ENCODE peak calls at places on chromosomes 6 and 20, in nine cellular contexts. One of them, this sample, is unnamed.

GRCh38 chr6:75376347-75377024 is 91.9 kb upstream of the TMEM30A start:
- DNase-seq in HL-60: no peak
- DNase-seq in SK-N-SH: no peak
- DNase-seq in HCT116: no peak
- DNase-seq in HepG2: no peak
- DNase-seq in K562: no peak
- DNase-seq in A549: peak; percentile 10
- DNase-seq in Panc1: no peak
- DNase-seq in GM12878: no peak
- DNase-seq in this sample: no peak

GRCh38 chr20:48331518-48332286 is 496.1 kb downstream of the PREX1 start:
- DNase-seq in HL-60: no peak
- DNase-seq in SK-N-SH: no peak
- DNase-seq in HCT116: no peak
- DNase-seq in HepG2: no peak
- DNase-seq in K562: no peak
- DNase-seq in A549: no peak
- DNase-seq in Panc1: no peak
- DNase-seq in GM12878: no peak
- DNase-seq in this sample: no peak

GRCh38 chr20:7971536-7972285 is 31.5 kb upstream of the HAO1 start:
- DNase-seq in HL-60: no peak
- DNase-seq in SK-N-SH: no peak
- DNase-seq in HCT116: no peak
- DNase-seq in HepG2: no peak
- DNase-seq in K562: no peak
- DNase-seq in A549: no peak
- DNase-seq in Panc1: no peak
- DNase-seq in GM12878: no peak
- DNase-seq in this sample: no peak

GRCh38 chr6:5053038-5053437 is 32.1 kb upstream of the PPP1R3G start:
- DNase-seq in HL-60: no peak
- DNase-seq in SK-N-SH: no peak
- DNase-seq in HCT116: no peak
- DNase-seq in HepG2: no peak
- DNase-seq in K562: no peak
- DNase-seq in A549: no peak
- DNase-seq in Panc1: no peak
- DNase-seq in GM12878: no peak
- DNase-seq in this sample: no peak

GRCh38 chr6:21141616-21142303 is 451.8 kb upstream of the SOX4 start:
- DNase-seq in HL-60: no peak
- DNase-seq in SK-N-SH: no peak
- DNase-seq in HCT116: no peak
- DNase-seq in HepG2: peak; percentile 55
- DNase-seq in K562: no peak
- DNase-seq in A549: no peak
- DNase-seq in Panc1: no peak
- DNase-seq in GM12878: no peak
- DNase-seq in this sample: no peak

GRCh38 chr20:17794400-17794799 is 94.6 kb downstream of the BANF2 start:
- DNase-seq in HL-60: no peak
- DNase-seq in SK-N-SH: no peak
- DNase-seq in HCT116: no peak
- DNase-seq in HepG2: no peak
- DNase-seq in K562: no peak
- DNase-seq in A549: no peak
- DNase-seq in Panc1: no peak
- DNase-seq in GM12878: no peak
- DNase-seq in this sample: no peak

GRCh38 chr20:47305667-47306066 is 50.8 kb downstream of the ZMYND8 start:
- DNase-seq in HL-60: no peak
- DNase-seq in SK-N-SH: no peak
- DNase-seq in HCT116: no peak
- DNase-seq in HepG2: no peak
- DNase-seq in K562: no peak
- DNase-seq in A549: no peak
- DNase-seq in Panc1: no peak
- DNase-seq in GM12878: no peak
- DNase-seq in this sample: no peak

GRCh38 chr6:10505529-10505928 is 15.6 kb upstream of the GCNT2 start:
- DNase-seq in HL-60: no peak
- DNase-seq in SK-N-SH: no peak
- DNase-seq in HCT116: no peak
- DNase-seq in HepG2: peak; percentile 99
- DNase-seq in K562: no peak
- DNase-seq in A549: peak; percentile 38
- DNase-seq in Panc1: no peak
- DNase-seq in GM12878: no peak
- DNase-seq in this sample: peak; percentile 51

GRCh38 chr6:107292570-107293285 is 166.6 kb downstream of the PDSS2 start:
- DNase-seq in HL-60: no peak
- DNase-seq in SK-N-SH: peak; percentile 69
- DNase-seq in HCT116: no peak
- DNase-seq in HepG2: no peak
- DNase-seq in K562: peak; percentile 8
- DNase-seq in A549: no peak
- DNase-seq in Panc1: no peak
- DNase-seq in GM12878: no peak
- DNase-seq in this sample: no peak

GRCh38 chr20:1827974-1828785 is 67.0 kb upstream of the SIRPA start:
- DNase-seq in HL-60: no peak
- DNase-seq in SK-N-SH: no peak
- DNase-seq in HCT116: peak; percentile 24
- DNase-seq in HepG2: peak; percentile 99
- DNase-seq in K562: no peak
- DNase-seq in A549: peak; percentile 47
- DNase-seq in Panc1: no peak
- DNase-seq in GM12878: no peak
- DNase-seq in this sample: no peak

GRCh38 chr6:45049188-45049843 is 278.8 kb upstream of the RUNX2 start:
- DNase-seq in HL-60: no peak
- DNase-seq in SK-N-SH: no peak
- DNase-seq in HCT116: no peak
- DNase-seq in HepG2: peak; percentile 61
- DNase-seq in K562: no peak
- DNase-seq in A549: no peak
- DNase-seq in Panc1: no peak
- DNase-seq in GM12878: no peak
- DNase-seq in this sample: no peak

GRCh38 chr6:33082702-33083101 is 6.9 kb downstream of the HLA-DPB1 start:
- DNase-seq in HL-60: no peak
- DNase-seq in SK-N-SH: peak; percentile 27
- DNase-seq in HCT116: peak; percentile 24
- DNase-seq in HepG2: peak; percentile 55
- DNase-seq in K562: peak; percentile 29
- DNase-seq in A549: peak; percentile 24
- DNase-seq in Panc1: no peak
- DNase-seq in GM12878: no peak
- DNase-seq in this sample: peak; percentile 87

GRCh38 chr20:48227381-48227780 is 442.1 kb upstream of the SULF2 start:
- DNase-seq in HL-60: no peak
- DNase-seq in SK-N-SH: no peak
- DNase-seq in HCT116: no peak
- DNase-seq in HepG2: no peak
- DNase-seq in K562: no peak
- DNase-seq in A549: no peak
- DNase-seq in Panc1: no peak
- DNase-seq in GM12878: no peak
- DNase-seq in this sample: no peak

GRCh38 chr20:23637282-23638221 is at the start of gene CST3:
- DNase-seq in HL-60: peak; percentile 81
- DNase-seq in SK-N-SH: peak; percentile 91
- DNase-seq in HCT116: peak; percentile 68
- DNase-seq in HepG2: peak; percentile 87
- DNase-seq in K562: peak; percentile 92
- DNase-seq in A549: peak; percentile 97
- DNase-seq in Panc1: peak; percentile 25
- DNase-seq in GM12878: no peak
- DNase-seq in this sample: peak; percentile 82

GRCh38 chr20:48329676-48330644 is 497.8 kb downstream of the PREX1 start:
- DNase-seq in HL-60: no peak
- DNase-seq in SK-N-SH: peak; percentile 78
- DNase-seq in HCT116: no peak
- DNase-seq in HepG2: peak; percentile 32
- DNase-seq in K562: peak; percentile 27
- DNase-seq in A549: peak; percentile 39
- DNase-seq in Panc1: no peak
- DNase-seq in GM12878: no peak
- DNase-seq in this sample: peak; percentile 60

GRCh38 chr6:126039284-126039683 is 52.9 kb downstream of the TRMT11 start:
- DNase-seq in HL-60: no peak
- DNase-seq in SK-N-SH: no peak
- DNase-seq in HCT116: no peak
- DNase-seq in HepG2: no peak
- DNase-seq in K562: no peak
- DNase-seq in A549: no peak
- DNase-seq in Panc1: no peak
- DNase-seq in GM12878: no peak
- DNase-seq in this sample: no peak

GRCh38 chr6:128368213-128369000 is 152.0 kb downstream of the PTPRK start:
- DNase-seq in HL-60: no peak
- DNase-seq in SK-N-SH: no peak
- DNase-seq in HCT116: no peak
- DNase-seq in HepG2: no peak
- DNase-seq in K562: no peak
- DNase-seq in A549: no peak
- DNase-seq in Panc1: no peak
- DNase-seq in GM12878: no peak
- DNase-seq in this sample: no peak

GRCh38 chr6:37251211-37251610 is 6.4 kb upstream of the TBC1D22B start:
- DNase-seq in HL-60: no peak
- DNase-seq in SK-N-SH: no peak
- DNase-seq in HCT116: no peak
- DNase-seq in HepG2: no peak
- DNase-seq in K562: no peak
- DNase-seq in A549: no peak
- DNase-seq in Panc1: no peak
- DNase-seq in GM12878: no peak
- DNase-seq in this sample: no peak

GRCh38 chr20:22070546-22070945 is 365.1 kb downstream of the PAX1 start:
- DNase-seq in HL-60: no peak
- DNase-seq in SK-N-SH: no peak
- DNase-seq in HCT116: no peak
- DNase-seq in HepG2: no peak
- DNase-seq in K562: no peak
- DNase-seq in A549: no peak
- DNase-seq in Panc1: no peak
- DNase-seq in GM12878: no peak
- DNase-seq in this sample: no peak

GRCh38 chr6:47004458-47004857 is 37.7 kb downstream of the ADGRF1 start:
- DNase-seq in HL-60: no peak
- DNase-seq in SK-N-SH: no peak
- DNase-seq in HCT116: no peak
- DNase-seq in HepG2: no peak
- DNase-seq in K562: no peak
- DNase-seq in A549: no peak
- DNase-seq in Panc1: no peak
- DNase-seq in GM12878: no peak
- DNase-seq in this sample: no peak

GRCh38 chr6:105995403-105995699 is 90.8 kb upstream of the PRDM1 start:
- DNase-seq in HL-60: no peak
- DNase-seq in SK-N-SH: no peak
- DNase-seq in HCT116: no peak
- DNase-seq in HepG2: no peak
- DNase-seq in K562: no peak
- DNase-seq in A549: no peak
- DNase-seq in Panc1: no peak
- DNase-seq in GM12878: no peak
- DNase-seq in this sample: no peak
- H3K27ac ChIP-seq in HL-60: peak overlapping the region; percentile 94
- H3K27ac ChIP-seq in SK-N-SH: peak overlapping the region; percentile 86
- H3K27ac ChIP-seq in HCT116: no peak overlapping the region
- H3K27ac ChIP-seq in HepG2: no peak overlapping the region
- H3K27ac ChIP-seq in K562: no peak overlapping the region
- H3K27ac ChIP-seq in A549: peak overlapping the region; percentile 79
- H3K27ac ChIP-seq in Panc1: no peak overlapping the region
- H3K27ac ChIP-seq in GM12878: no peak overlapping the region
- H3K27ac ChIP-seq in this sample: no peak overlapping the region

DNA sequence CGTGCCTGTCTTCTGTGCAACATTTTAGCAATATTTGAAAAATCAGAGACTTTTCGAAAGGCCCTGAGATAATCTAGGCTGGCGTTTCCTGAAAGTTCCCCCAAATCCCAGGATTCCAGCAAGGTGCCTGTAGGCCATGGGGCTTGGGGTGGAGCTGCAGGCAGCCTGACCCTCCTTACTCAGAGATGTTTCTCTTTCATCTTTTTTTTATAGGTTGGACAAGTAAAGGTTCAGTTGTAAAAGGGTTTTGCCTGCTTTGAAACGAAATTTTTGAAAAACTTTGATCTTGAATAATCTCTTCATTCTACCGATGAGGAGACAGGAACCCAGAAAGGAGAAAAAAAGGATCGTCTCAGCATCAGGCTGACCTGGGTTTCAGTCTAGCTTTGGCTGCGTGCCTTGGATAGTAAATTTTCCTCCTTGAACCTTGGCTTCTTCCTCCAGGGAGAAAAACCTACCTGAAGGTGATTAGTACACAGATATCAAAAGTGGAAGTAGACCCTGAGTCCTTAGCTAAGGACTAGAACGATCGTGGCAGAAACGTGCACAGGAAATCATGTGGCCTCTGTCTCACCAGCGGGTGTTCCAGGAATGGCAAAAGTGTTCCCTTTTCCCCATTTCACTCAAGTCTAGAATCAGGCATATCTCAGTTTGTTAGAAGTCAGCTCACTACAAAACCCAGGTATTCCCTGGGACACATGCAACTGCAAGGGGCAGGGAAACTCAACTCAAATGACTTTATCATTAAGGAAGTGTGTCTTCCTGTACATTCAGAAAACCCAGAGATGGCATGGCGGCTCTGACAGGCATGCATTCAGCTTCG is 128.2 kb upstream of the PTPN1 start:
- DNase-seq in HL-60: no peak
- DNase-seq in SK-N-SH: no peak
- DNase-seq in HCT116: no peak
- DNase-seq in HepG2: no peak
- DNase-seq in K562: no peak
- DNase-seq in A549: no peak
- DNase-seq in Panc1: no peak
- DNase-seq in GM12878: peak; percentile 30
- DNase-seq in this sample: no peak
- TF ChIP-seq REST in HL-60: no peak
- TF ChIP-seq REST in SK-N-SH: no peak
- TF ChIP-seq REST in HCT116: no peak
- TF ChIP-seq REST in HepG2: no peak
- TF ChIP-seq REST in K562: no peak
- TF ChIP-seq REST in A549: no peak
- TF ChIP-seq REST in Panc1: no peak
- TF ChIP-seq REST in GM12878: no peak
- TF ChIP-seq REST in this sample: no peak

GRCh38 chr20:62352402-62353288 is 14.5 kb downstream of the LAMA5 start:
- DNase-seq in HL-60: no peak
- DNase-seq in SK-N-SH: peak; percentile 92
- DNase-seq in HCT116: no peak
- DNase-seq in HepG2: no peak
- DNase-seq in K562: no peak
- DNase-seq in A549: peak; percentile 66
- DNase-seq in Panc1: no peak
- DNase-seq in GM12878: no peak
- DNase-seq in this sample: no peak
- H3K27ac ChIP-seq in HL-60: no peak overlapping the region
- H3K27ac ChIP-seq in SK-N-SH: no peak overlapping the region
- H3K27ac ChIP-seq in HCT116: peak overlapping the region; percentile 99
- H3K27ac ChIP-seq in HepG2: peak overlapping the region; percentile 56
- H3K27ac ChIP-seq in K562: no peak overlapping the region
- H3K27ac ChIP-seq in A549: peak overlapping the region; percentile 99
- H3K27ac ChIP-seq in Panc1: peak overlapping the region; percentile 93
- H3K27ac ChIP-seq in GM12878: no peak overlapping the region
- H3K27ac ChIP-seq in this sample: no peak overlapping the region

GRCh38 chr6:18121580-18122127 is 823 bp downstream of the NHLRC1 start:
- DNase-seq in HL-60: no peak
- DNase-seq in SK-N-SH: no peak
- DNase-seq in HCT116: no peak
- DNase-seq in HepG2: peak; percentile 27
- DNase-seq in K562: no peak
- DNase-seq in A549: no peak
- DNase-seq in Panc1: no peak
- DNase-seq in GM12878: no peak
- DNase-seq in this sample: peak; percentile 68
- TF ChIP-seq REST in HL-60: no peak
- TF ChIP-seq REST in SK-N-SH: no peak
- TF ChIP-seq REST in HCT116: no peak
- TF ChIP-seq REST in HepG2: no peak
- TF ChIP-seq REST in K562: no peak
- TF ChIP-seq REST in A549: no peak
- TF ChIP-seq REST in Panc1: no peak
- TF ChIP-seq REST in GM12878: no peak
- TF ChIP-seq REST in this sample: no peak